ENCODE peak calls at places on chromosomes 4 and X, in nine cellular contexts. A is transverse colon, K is H1, Y is suprapubic skin, U is K562, W is sigmoid colon, J is HL-60, X is Panc1, E is breast epithelium. Q is an unnamed sample.

GRCh38 chrX:105662248-105662647 is 160.1 kb upstream of the NRK start:
- DNase-seq in J (no peak), E (no peak), W (no peak), K (no peak), Y (no peak), A (no peak), X (no peak), U (no peak), Q (no peak)

GRCh38 chr4:157315968-157316367 is 95.4 kb downstream of the GRIA2 start:
- DNase-seq in X (no peak), Y (no peak), A (no peak), W (no peak), J (no peak), E (no peak), U (no peak), K (no peak), Q (no peak)

GRCh38 chr4:140426610-140427103 is 791 bp downstream of the CLGN start:
- DNase-seq in K (no peak), Y (peak; percentile 41), J (no peak), X (no peak), U (peak; percentile 12), W (no peak), E (no peak), A (no peak), Q (no peak)

GRCh38 chr4:147076728-147077127 is 131.1 kb upstream of the TTC29 start:
- DNase-seq in Y (no peak), A (no peak), X (no peak), U (no peak), W (no peak), E (no peak), J (no peak), K (no peak), Q (no peak)

GRCh38 chr4:84298023-84298718 is 200.9 kb downstream of the NKX6-1 start:
- DNase-seq in E (no peak), K (no peak), X (no peak), A (no peak), Y (no peak), W (no peak), J (no peak), U (no peak), Q (no peak)

GRCh38 chrX:16643160-16643559 is 6.8 kb upstream of the S100G start:
- DNase-seq in A (no peak), U (no peak), E (no peak), X (no peak), K (no peak), W (no peak), J (no peak), Y (no peak), Q (no peak)

GRCh38 chr4:115145393-115146160 is 32.2 kb upstream of the NDST4 start:
- DNase-seq in A (peak; percentile 22), Y (no peak), J (no peak), K (no peak), E (no peak), X (no peak), U (no peak), W (no peak), Q (no peak)

GRCh38 chrX:32896132-32896531 is 315.2 kb downstream of the DMD start:
- DNase-seq in A (no peak), U (no peak), Y (no peak), K (no peak), J (no peak), W (no peak), X (no peak), E (no peak), Q (no peak)

GRCh38 chr4:102620697-102621497 is 119.7 kb downstream of the NFKB1 start:
- DNase-seq in W (no peak), U (peak; percentile 52), A (peak; percentile 47), J (peak; percentile 20), Y (no peak), X (peak; percentile 75), E (no peak), K (no peak), Q (peak; percentile 87)

GRCh38 chr4:123603165-123603564 is 206.6 kb downstream of the SPRY1 start:
- DNase-seq in K (no peak), Y (no peak), E (no peak), W (no peak), U (no peak), A (peak; percentile 68), X (no peak), J (no peak), Q (no peak)

GRCh38 chrX:1323315-1323714 is 13.3 kb upstream of the IL3RA start:
- DNase-seq in K (peak; percentile 75), Y (no peak), J (peak; percentile 90), X (peak; percentile 12), E (no peak), U (peak; percentile 33), A (peak; percentile 63), W (no peak), Q (no peak)

DNA sequence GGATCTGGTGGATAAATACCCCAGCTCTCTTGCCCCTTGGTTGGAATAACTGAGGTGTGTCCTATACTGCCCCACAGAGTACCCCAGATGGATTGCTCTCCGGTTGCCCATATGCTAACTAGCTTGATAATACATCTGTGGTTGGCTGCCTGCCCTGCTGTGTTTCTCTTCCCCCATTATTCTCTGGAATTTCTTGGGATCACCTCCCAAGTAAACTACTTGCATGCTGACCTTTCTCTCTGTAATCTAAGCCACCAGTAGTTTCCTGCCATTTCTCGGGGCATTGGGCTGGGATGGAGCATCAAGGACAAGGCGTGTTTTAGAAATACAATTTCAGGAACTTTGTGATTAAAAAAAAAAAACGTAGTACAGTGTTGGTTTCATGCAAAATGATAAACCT is 25.2 kb downstream of the PPP1R2C start:
- DNase-seq in X (no peak), J (no peak), W (no peak), Y (no peak), E (no peak), K (no peak), U (no peak), A (no peak), Q (no peak)
- H3K27ac ChIP-seq in X (no peak overlapping the region), J (no peak overlapping the region), W (no peak overlapping the region), Y (no peak overlapping the region), E (no peak overlapping the region), K (no peak overlapping the region), U (no peak overlapping the region), A (no peak overlapping the region), Q (no peak overlapping the region)

DNA sequence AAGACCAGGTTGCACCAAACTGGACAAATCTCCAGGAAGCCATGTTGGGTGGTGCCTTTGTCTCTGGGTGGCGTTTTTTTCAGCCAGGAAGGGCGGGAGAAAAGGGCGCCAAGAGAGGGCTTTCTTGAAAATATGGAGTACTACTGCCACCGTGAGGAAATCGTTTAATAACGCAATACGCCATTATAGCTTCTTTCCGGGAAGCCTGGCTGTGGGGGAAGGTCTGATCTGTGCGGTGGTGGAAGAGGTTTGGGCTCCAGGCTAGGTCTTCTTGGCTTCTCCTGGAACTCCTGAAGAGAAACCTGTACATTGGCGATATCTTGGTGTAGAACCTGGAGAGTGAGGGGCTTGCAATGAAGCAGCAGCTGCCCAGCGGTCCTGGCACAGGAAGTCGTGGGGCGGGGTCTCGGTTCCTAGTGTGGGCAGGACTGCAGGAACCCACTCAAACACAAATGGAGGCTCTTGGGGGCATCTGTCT is 202.7 kb downstream of the OR13H1 start:
- DNase-seq in U (peak; percentile 48), X (peak; percentile 91), Y (peak; percentile 86), A (peak; percentile 89), W (peak; percentile 93), J (peak; percentile 80), E (no peak), K (no peak), Q (no peak)
- TF ChIP-seq POLR2AphosphoS5 in U (no peak), X (peak; percentile 21), Y (no peak), A (peak; percentile 35), W (no peak), J (no peak), E (peak; percentile 52), K (no peak), Q (no peak)

DNA sequence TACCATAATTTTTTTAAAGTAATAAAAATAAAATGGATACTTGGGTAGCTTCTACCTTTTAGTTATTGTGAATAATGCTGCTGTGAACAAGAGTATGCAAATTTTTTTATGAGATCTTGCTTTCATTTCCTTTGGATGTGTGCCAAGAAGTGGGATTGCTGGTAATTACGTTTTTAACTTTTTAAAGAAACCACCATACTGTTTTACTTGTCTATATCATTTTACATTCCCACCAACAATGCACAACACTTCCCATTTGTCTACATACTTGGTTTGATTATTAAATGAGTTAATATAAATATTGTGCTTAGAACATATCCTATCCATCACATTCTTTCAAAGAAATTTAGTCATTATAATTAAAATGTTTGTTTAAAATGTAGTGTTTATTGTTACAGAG is 3.9 kb upstream of the SULT1B1 start:
- DNase-seq in X (no peak), Y (no peak), K (no peak), A (no peak), E (no peak), J (no peak), U (no peak), W (no peak), Q (peak; percentile 93)
- H3K27ac ChIP-seq in X (no peak overlapping the region), Y (no peak overlapping the region), K (no peak overlapping the region), A (no peak overlapping the region), E (no peak overlapping the region), J (no peak overlapping the region), U (no peak overlapping the region), W (no peak overlapping the region), Q (peak overlapping the region; percentile 77)

GRCh38 chrX:47217121-47217851 is 1.2 kb upstream of the CDK16 start:
- DNase-seq in K (no peak), E (peak; percentile 67), U (no peak), Y (peak; percentile 78), X (no peak), W (peak; percentile 80), J (no peak), A (no peak), Q (no peak)
- TF ChIP-seq POLR2AphosphoS5 in K (no peak), E (no peak), U (no peak), Y (no peak), X (peak; percentile 67), W (peak; percentile 63), J (no peak), A (no peak), Q (peak; percentile 69)

DNA sequence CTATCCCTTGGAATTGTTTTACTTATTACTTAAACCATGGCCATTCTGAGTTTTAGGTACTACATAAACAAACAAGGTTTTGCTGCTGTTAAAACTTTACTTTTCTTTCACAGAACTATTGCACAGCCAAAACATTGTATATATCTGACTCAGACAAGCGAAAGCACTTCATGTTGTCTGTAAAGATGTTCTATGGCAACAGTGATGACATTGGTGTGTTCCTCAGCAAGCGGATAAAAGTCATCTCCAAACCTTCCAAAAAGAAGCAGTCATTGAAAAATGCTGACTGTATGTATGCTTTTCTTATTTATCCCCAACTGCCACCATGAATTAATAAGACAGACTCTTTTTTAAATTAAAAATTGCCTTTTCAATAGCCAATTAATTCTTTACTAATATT is 69.8 kb downstream of the CCKAR start:
- DNase-seq in J (no peak), U (no peak), K (no peak), W (no peak), Y (no peak), X (no peak), E (no peak), A (no peak), Q (no peak)
- H3K27ac ChIP-seq in J (no peak overlapping the region), U (no peak overlapping the region), K (no peak overlapping the region), W (no peak overlapping the region), Y (no peak overlapping the region), X (no peak overlapping the region), E (no peak overlapping the region), A (no peak overlapping the region), Q (no peak overlapping the region)

GRCh38 chr4:185819144-185819543 is 7.2 kb upstream of the SORBS2 start:
- DNase-seq in U (no peak), J (no peak), E (no peak), A (no peak), Y (no peak), X (no peak), K (no peak), W (no peak), Q (no peak)
- TF ChIP-seq POLR2AphosphoS5 in U (no peak), J (no peak), E (no peak), A (no peak), Y (no peak), X (no peak), K (no peak), W (no peak), Q (no peak)